ENCODE peak calls at places on chromosomes 11 and 22, in nine cellular contexts. T, Y, Q, H, O, P, Z, W and L are unnamed samples.
A peak's percentile ranks its signal among the peaks of the same experiment; 100 is the strongest.

GRCh38 chr11:35618497-35619029 is 303 bp downstream of the FJX1 start:
- DNase-seq in T (no peak), Y (peak; percentile 44), Q (no peak), H (peak; percentile 35), O (no peak), P (peak; percentile 24), Z (peak; percentile 57), W (no peak), L (no peak)

GRCh38 chr11:2830030-2830812 is 55.4 kb downstream of the CDKN1C start:
- DNase-seq in T (no peak), Y (no peak), Q (peak; percentile 21), H (no peak), O (no peak), P (no peak), Z (no peak), W (no peak), L (no peak)

GRCh38 chr22:36379593-36380361 is 8.0 kb downstream of the MYH9 start:
- DNase-seq in T (no peak), Y (no peak), Q (peak; percentile 33), H (no peak), O (no peak), P (no peak), Z (no peak), W (no peak), L (no peak)

GRCh38 chr11:20712912-20713311 is 43.5 kb downstream of the NELL1 start:
- DNase-seq in T (no peak), Y (no peak), Q (no peak), H (no peak), O (no peak), P (no peak), Z (no peak), W (no peak), L (no peak)

GRCh38 chr11:635945-636510 is 1.0 kb upstream of the DRD4 start:
- DNase-seq in T (no peak), Y (no peak), Q (no peak), H (no peak), O (no peak), P (no peak), Z (no peak), W (no peak), L (no peak)

GRCh38 chr22:39434243-39434653 is 22.6 kb upstream of the MGAT3 start:
- DNase-seq in T (no peak), Y (no peak), Q (peak; percentile 64), H (peak; percentile 58), O (no peak), P (no peak), Z (no peak), W (no peak), L (no peak)

GRCh38 chr11:71324788-71325417 is 72.5 kb upstream of the SHANK2 start:
- DNase-seq in T (no peak), Y (no peak), Q (no peak), H (no peak), O (no peak), P (no peak), Z (no peak), W (no peak), L (no peak)

GRCh38 chr11:35146074-35146521 is 7.1 kb downstream of the CD44 start:
- DNase-seq in T (no peak), Y (no peak), Q (no peak), H (no peak), O (peak; percentile 49), P (peak; percentile 79), Z (no peak), W (peak; percentile 56), L (peak; percentile 53)

GRCh38 chr11:13836666-13837065 is 125.9 kb upstream of the SPON1 start:
- DNase-seq in T (no peak), Y (no peak), Q (no peak), H (no peak), O (no peak), P (no peak), Z (no peak), W (no peak), L (no peak)

GRCh38 chr11:76728778-76729177 is 54.4 kb upstream of the TSKU start:
- DNase-seq in T (no peak), Y (no peak), Q (no peak), H (no peak), O (no peak), P (no peak), Z (no peak), W (no peak), L (no peak)

GRCh38 chr11:2534131-2534956 is 89.5 kb downstream of the KCNQ1 start:
- DNase-seq in T (no peak), Y (no peak), Q (peak; percentile 25), H (peak; percentile 35), O (no peak), P (no peak), Z (no peak), W (no peak), L (no peak)

GRCh38 chr22:44107341-44107740 is 73.4 kb upstream of the PARVG start:
- DNase-seq in T (no peak), Y (no peak), Q (no peak), H (no peak), O (no peak), P (peak; percentile 22), Z (no peak), W (no peak), L (no peak)

GRCh38 chr22:20437253-20438065 is at the start of gene SCARF2:
- DNase-seq in T (no peak), Y (peak; percentile 57), Q (peak; percentile 71), H (peak; percentile 45), O (no peak), P (no peak), Z (no peak), W (no peak), L (no peak)